ENCODE peak calls at places on chromosomes 7 and 10, in six cellular contexts. P, G, J, U, E and F are unnamed samples.

GRCh38 chr10:79904671-79905321 is 44.1 kb downstream of the SFTPD start:
- DNase-seq in P (peak), G (peak), J (peak), U (peak), E (peak), F (peak)

GRCh38 chr7:2982831-2983230 is 60.8 kb downstream of the CARD11 start:
- DNase-seq in P (no peak), G (no peak), J (no peak), U (no peak), E (no peak), F (no peak)

GRCh38 chr7:44463169-44463808 is 27.2 kb downstream of the NUDCD3 start:
- DNase-seq in P (no peak), G (no peak), J (no peak), U (no peak), E (no peak), F (peak)

GRCh38 chr7:75534727-75535307 is 42.7 kb downstream of the SPDYE5 start:
- DNase-seq in P (no peak), G (peak), J (no peak), U (peak), E (no peak), F (peak)

GRCh38 chr10:85600744-85601081 is 765.9 kb downstream of the GRID1 start:
- DNase-seq in P (no peak), G (no peak), J (peak), U (no peak), E (no peak), F (no peak)

GRCh38 chr10:110414563-110415309 is 83.0 kb upstream of the DUSP5 start:
- DNase-seq in P (no peak), G (peak), J (no peak), U (no peak), E (peak), F (no peak)

GRCh38 chr10:106214243-106214642 is 950.3 kb downstream of the SORCS1 start:
- DNase-seq in P (no peak), G (no peak), J (no peak), U (no peak), E (no peak), F (no peak)

GRCh38 chr7:17061443-17061842 is 179.7 kb upstream of the AGR3 start:
- DNase-seq in P (no peak), G (no peak), J (no peak), U (no peak), E (no peak), F (no peak)

GRCh38 chr10:119139464-119140067 is 25.9 kb downstream of the SFXN4 start:
- DNase-seq in P (peak), G (peak), J (peak), U (peak), E (peak), F (peak)

GRCh38 chr10:51892965-51893658 is 193.7 kb upstream of the CSTF2T start:
- DNase-seq in P (peak), G (peak), J (no peak), U (peak), E (peak), F (no peak)

GRCh38 chr10:127500098-127500497 is 49.0 kb upstream of the NPS start:
- DNase-seq in P (no peak), G (no peak), J (no peak), U (no peak), E (no peak), F (no peak)

GRCh38 chr10:88932539-88933256 is 19.9 kb downstream of the ACTA2 start:
- DNase-seq in P (peak), G (peak), J (no peak), U (peak), E (peak), F (peak)

GRCh38 chr7:90474284-90475210 is 5.1 kb downstream of the PTTG1IP2 start:
- DNase-seq in P (no peak), G (peak), J (no peak), U (peak), E (peak), F (peak)

GRCh38 chr10:74008212-74008731 is 10.4 kb downstream of the VCL start:
- DNase-seq in P (no peak), G (peak), J (no peak), U (peak), E (no peak), F (peak)

GRCh38 chr7:151850484-151851159 is 26.3 kb downstream of the PRKAG2 start:
- DNase-seq in P (no peak), G (no peak), J (no peak), U (no peak), E (no peak), F (no peak)

GRCh38 chr7:112533591-112533990 is 52.8 kb downstream of the LSMEM1 start:
- DNase-seq in P (no peak), G (peak), J (no peak), U (no peak), E (no peak), F (no peak)

GRCh38 chr7:77537595-77538185 is 595 bp downstream of the PTPN12 start:
- DNase-seq in P (peak), G (no peak), J (peak), U (no peak), E (no peak), F (no peak)

GRCh38 chr7:139109188-139109982 is at the start of gene ZC3HAV1:
- DNase-seq in P (peak), G (peak), J (peak), U (peak), E (peak), F (peak)

GRCh38 chr10:5479481-5480161 is 19.7 kb downstream of the CALML5 start:
- DNase-seq in P (no peak), G (no peak), J (peak), U (no peak), E (no peak), F (no peak)

GRCh38 chr7:45180084-45180986 is 22.7 kb downstream of the RAMP3 start:
- DNase-seq in P (no peak), G (no peak), J (peak), U (no peak), E (no peak), F (no peak)

GRCh38 chr7:75654855-75655254 is 83.9 kb downstream of the HIP1 start:
- DNase-seq in P (no peak), G (no peak), J (no peak), U (no peak), E (no peak), F (no peak)

GRCh38 chr10:22849077-22849810 is 78.6 kb upstream of the ARMC3 start:
- DNase-seq in P (no peak), G (peak), J (peak), U (no peak), E (no peak), F (peak)

GRCh38 chr10:126212653-126213052 is 175.6 kb downstream of the ADAM12 start:
- DNase-seq in P (no peak), G (peak), J (no peak), U (peak), E (no peak), F (peak)

GRCh38 chr10:72037811-72038210 is 50.5 kb downstream of the SPOCK2 start:
- DNase-seq in P (no peak), G (no peak), J (no peak), U (no peak), E (no peak), F (no peak)

GRCh38 chr10:34180749-34181148 is 634.3 kb downstream of the PARD3 start:
- DNase-seq in P (no peak), G (no peak), J (no peak), U (no peak), E (no peak), F (no peak)

GRCh38 chr10:84196083-84196482 is 1.7 kb downstream of the CDHR1 start:
- DNase-seq in P (no peak), G (no peak), J (no peak), U (no peak), E (no peak), F (no peak)

GRCh38 chr7:149692557-149692982 is 80.8 kb downstream of the ZNF467 start:
- DNase-seq in P (no peak), G (no peak), J (no peak), U (no peak), E (no peak), F (no peak)

GRCh38 chr7:67377939-67378862 is 381.6 kb downstream of the TYW1 start:
- DNase-seq in P (peak), G (peak), J (peak), U (peak), E (peak), F (peak)

DNA sequence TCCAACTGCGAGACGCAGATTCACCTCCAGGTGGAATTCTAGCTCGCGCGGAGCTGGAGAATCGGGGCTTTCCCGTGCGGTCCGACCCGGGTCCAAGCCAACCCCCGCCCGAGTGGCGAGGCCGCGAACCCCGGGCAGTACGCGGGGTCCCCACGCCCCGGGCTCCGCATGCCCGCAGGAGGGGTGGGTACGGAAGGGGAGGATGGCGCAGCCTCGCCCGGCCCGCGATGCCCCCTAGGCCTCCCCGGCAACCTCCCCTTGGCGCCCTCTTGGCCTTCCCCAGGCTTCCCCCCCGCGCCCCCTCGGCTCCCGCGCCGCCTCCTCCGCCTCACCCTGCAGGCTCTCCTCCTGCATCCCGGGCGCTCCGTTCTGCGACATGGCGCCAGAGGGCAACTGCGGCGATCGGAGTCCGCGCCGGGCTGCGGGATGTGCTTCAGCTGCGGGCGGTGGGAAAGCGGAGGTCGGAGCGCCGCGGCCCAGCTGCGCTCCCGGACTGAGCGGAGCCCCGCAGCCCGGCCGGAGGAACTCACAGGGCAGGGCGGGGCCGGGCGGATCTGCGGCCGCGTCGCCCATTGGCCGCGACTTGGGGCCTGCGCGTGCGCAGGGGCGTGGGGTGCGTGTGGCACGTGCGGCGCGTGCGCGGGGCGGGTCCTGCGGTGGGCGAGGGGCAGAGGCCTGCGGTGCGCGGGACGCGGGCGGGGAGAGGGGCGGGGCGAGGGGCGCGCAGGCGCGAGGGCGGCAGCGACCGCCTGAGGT is at the start of gene BNIP3:
- DNase-seq in P (peak), G (peak), J (peak), U (peak), E (peak), F (peak)
- TF ChIP-seq CTCF in P (peak), G (peak), J (no peak), U (no peak), E (no peak), F (peak)

GRCh38 chr10:844552-844951 is 87.0 kb downstream of the LARP4B start:
- DNase-seq in P (no peak), G (no peak), J (no peak), U (peak), E (no peak), F (peak)

GRCh38 chr10:850093-850492 is 81.4 kb downstream of the LARP4B start:
- DNase-seq in P (no peak), G (no peak), J (no peak), U (no peak), E (no peak), F (no peak)

GRCh38 chr10:845526-845925 is 86.0 kb downstream of the LARP4B start:
- DNase-seq in P (no peak), G (no peak), J (no peak), U (no peak), E (no peak), F (peak)

GRCh38 chr10:851891-852290 is 79.6 kb downstream of the LARP4B start:
- DNase-seq in P (no peak), G (no peak), J (no peak), U (no peak), E (no peak), F (no peak)

GRCh38 chr10:847868-848267 is 83.6 kb downstream of the LARP4B start:
- DNase-seq in P (no peak), G (no peak), J (no peak), U (no peak), E (no peak), F (no peak)
- TF ChIP-seq CTCF in P (no peak), G (peak), J (peak), U (no peak), E (no peak), F (peak)

DNA sequence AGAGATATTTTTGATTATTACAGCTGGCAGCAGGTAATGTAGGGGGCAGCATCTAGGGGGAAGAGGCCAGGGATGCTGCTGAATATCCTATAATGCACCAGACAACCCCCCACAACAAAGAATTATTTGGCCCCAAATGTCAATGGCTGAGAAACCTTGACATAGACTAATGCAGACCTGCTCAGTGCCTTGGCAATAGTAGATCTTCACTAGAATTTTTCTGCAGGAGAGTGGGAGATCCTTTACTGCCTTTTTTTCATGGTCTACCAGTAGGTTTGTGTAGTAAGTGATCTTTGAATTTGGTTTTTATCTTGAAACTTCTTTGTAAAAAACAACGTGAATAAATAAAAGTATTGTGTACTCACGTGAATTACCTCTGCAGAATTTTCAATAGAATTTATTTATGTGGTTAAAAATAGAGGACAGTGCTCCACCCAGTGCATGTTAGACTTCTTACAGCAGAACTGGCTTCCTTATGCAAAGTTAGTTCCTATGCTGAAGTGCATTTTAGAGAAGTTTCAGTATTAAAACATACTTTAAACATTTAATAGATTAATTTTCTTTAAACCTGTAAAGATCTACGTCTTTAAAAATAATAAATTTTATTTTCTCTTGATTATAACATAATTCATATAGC is 199.7 kb upstream of the HDAC9 start:
- DNase-seq in P (no peak), G (no peak), J (no peak), U (no peak), E (no peak), F (peak)
- TF ChIP-seq CTCF in P (no peak), G (no peak), J (no peak), U (no peak), E (no peak), F (no peak)

GRCh38 chr10:16992611-16993119 is 136.9 kb downstream of the CUBN start:
- DNase-seq in P (no peak), G (no peak), J (no peak), U (no peak), E (no peak), F (peak)
- TF ChIP-seq CTCF in P (no peak), G (no peak), J (no peak), U (no peak), E (no peak), F (no peak)

GRCh38 chr10:99630439-99630838 is 10.2 kb upstream of the SLC25A28 start:
- DNase-seq in P (peak), G (peak), J (peak), U (peak), E (peak), F (peak)
- TF ChIP-seq CTCF in P (no peak), G (peak), J (peak), U (peak), E (peak), F (peak)

GRCh38 chr10:3777876-3778707 is 6.9 kb downstream of the KLF6 start:
- DNase-seq in P (no peak), G (peak), J (no peak), U (peak), E (no peak), F (peak)
- TF ChIP-seq CTCF in P (no peak), G (no peak), J (no peak), U (no peak), E (no peak), F (no peak)

GRCh38 chr10:35640474-35640873 is 1.6 kb downstream of the FZD8 start:
- DNase-seq in P (peak), G (peak), J (peak), U (peak), E (no peak), F (peak)
- TF ChIP-seq CTCF in P (no peak), G (peak), J (peak), U (peak), E (peak), F (peak)

DNA sequence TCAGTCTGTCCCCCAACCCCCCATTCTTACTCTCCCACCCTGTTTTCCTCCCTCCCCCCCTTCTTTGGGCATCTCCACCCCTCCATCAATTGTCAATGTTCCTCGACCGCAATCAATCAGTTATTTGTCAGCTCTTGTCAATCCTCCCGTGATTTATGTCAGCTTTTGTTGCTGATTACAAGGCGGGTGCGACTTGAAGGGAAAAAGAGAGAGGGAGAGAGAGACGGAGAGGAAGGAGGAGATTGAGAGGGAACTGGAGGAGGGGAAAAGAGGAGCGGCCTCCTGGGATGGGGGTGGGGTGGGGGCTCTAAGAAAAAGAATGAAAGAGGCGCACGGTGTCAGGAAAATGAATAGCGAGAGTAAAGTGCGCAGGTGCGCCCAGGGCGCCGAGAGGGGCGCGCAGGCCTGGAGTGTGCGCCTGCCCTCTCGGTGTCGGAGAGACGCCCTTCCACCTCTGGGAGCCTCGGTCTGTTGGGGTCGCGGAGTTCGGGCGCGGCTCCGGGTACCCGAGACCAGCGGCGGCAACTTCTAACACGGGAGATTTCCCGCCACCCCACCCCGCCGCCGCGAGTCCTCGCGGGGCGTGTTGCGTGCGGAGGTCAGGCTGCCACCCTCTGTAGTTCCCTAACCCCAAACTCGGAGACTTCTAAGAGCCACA is 1.1 kb upstream of the ZNF503 start:
- DNase-seq in P (peak), G (no peak), J (peak), U (no peak), E (no peak), F (peak)
- TF ChIP-seq CTCF in P (no peak), G (no peak), J (no peak), U (no peak), E (no peak), F (no peak)

DNA sequence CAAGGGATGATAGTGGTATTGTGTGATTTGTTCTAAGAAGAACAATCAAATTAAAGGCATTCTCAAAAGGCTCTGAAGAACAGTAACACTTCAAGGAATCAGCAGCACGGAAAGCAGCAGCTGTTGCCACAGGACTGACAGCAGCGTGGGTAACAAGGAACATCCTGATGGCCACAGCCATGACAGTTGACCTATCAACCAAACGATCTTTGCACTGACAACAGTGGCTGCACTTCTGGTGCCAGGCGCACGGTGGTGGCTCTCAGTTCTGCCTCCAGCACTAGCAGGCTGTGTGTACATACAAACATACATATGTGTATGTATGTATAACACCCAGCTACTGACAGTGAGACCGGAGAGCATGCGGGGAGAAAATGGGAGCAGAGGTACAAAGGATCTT is 114.2 kb downstream of the ZFAND4 start:
- DNase-seq in P (no peak), G (no peak), J (peak), U (no peak), E (no peak), F (no peak)
- TF ChIP-seq CTCF in P (no peak), G (no peak), J (peak), U (no peak), E (no peak), F (no peak)